ENCODE peak calls at places on chromosome 13, in four cellular contexts. One of them, this sample, is unnamed.

GRCh38 chr13:73228546-73228945 is 169.7 kb downstream of the KLF5 start:
- DNase-seq in omental fat pad: no peak
- DNase-seq in NCI-H2029 treated with DMSO at 0.1 percent for 48 hours: no peak
- DNase-seq in CD8-positive, alpha-beta T cell: no peak
- DNase-seq in this sample: no peak

GRCh38 chr13:30864352-30865130 is 41.5 kb upstream of the MEDAG start:
- DNase-seq in NCI-H2029 treated with DMSO at 0.1 percent for 48 hours: no peak
- DNase-seq in CD8-positive, alpha-beta T cell: no peak
- DNase-seq in omental fat pad: no peak
- DNase-seq in this sample: no peak

GRCh38 chr13:59750860-59751259 is 412.9 kb downstream of the DIAPH3 start:
- DNase-seq in CD8-positive, alpha-beta T cell: no peak
- DNase-seq in omental fat pad: no peak
- DNase-seq in NCI-H2029 treated with DMSO at 0.1 percent for 48 hours: no peak
- DNase-seq in this sample: no peak

GRCh38 chr13:101515504-101515903 is 63.0 kb downstream of the ITGBL1 start:
- DNase-seq in NCI-H2029 treated with DMSO at 0.1 percent for 48 hours: no peak
- DNase-seq in CD8-positive, alpha-beta T cell: no peak
- DNase-seq in omental fat pad: no peak
- DNase-seq in this sample: no peak

GRCh38 chr13:102779426-102780159 is 6.0 kb upstream of the TEX30 start:
- DNase-seq in omental fat pad: no peak
- DNase-seq in CD8-positive, alpha-beta T cell: no peak
- DNase-seq in NCI-H2029 treated with DMSO at 0.1 percent for 48 hours: no peak
- DNase-seq in this sample: no peak

GRCh38 chr13:110471833-110472162 is 89.7 kb downstream of the RAB20 start:
- DNase-seq in omental fat pad: no peak
- DNase-seq in CD8-positive, alpha-beta T cell: no peak
- DNase-seq in NCI-H2029 treated with DMSO at 0.1 percent for 48 hours: no peak
- DNase-seq in this sample: no peak

GRCh38 chr13:37403776-37404497 is 194.6 kb downstream of the POSTN start:
- DNase-seq in omental fat pad: no peak
- DNase-seq in NCI-H2029 treated with DMSO at 0.1 percent for 48 hours: no peak
- DNase-seq in CD8-positive, alpha-beta T cell: no peak
- DNase-seq in this sample: no peak

GRCh38 chr13:22193070-22193469 is 522.2 kb downstream of the FGF9 start:
- DNase-seq in omental fat pad: no peak
- DNase-seq in CD8-positive, alpha-beta T cell: no peak
- DNase-seq in NCI-H2029 treated with DMSO at 0.1 percent for 48 hours: no peak
- DNase-seq in this sample: no peak

GRCh38 chr13:113155201-113155600 is 3.2 kb upstream of the PROZ start:
- DNase-seq in omental fat pad: no peak
- DNase-seq in CD8-positive, alpha-beta T cell: no peak
- DNase-seq in NCI-H2029 treated with DMSO at 0.1 percent for 48 hours: no peak
- DNase-seq in this sample: no peak

GRCh38 chr13:113929628-113930615 is 44.0 kb downstream of the C13orf46 start:
- DNase-seq in omental fat pad: peak
- DNase-seq in NCI-H2029 treated with DMSO at 0.1 percent for 48 hours: no peak
- DNase-seq in CD8-positive, alpha-beta T cell: no peak
- DNase-seq in this sample: no peak

GRCh38 chr13:99296270-99296865 is 10.8 kb downstream of the GPR183 start:
- DNase-seq in CD8-positive, alpha-beta T cell: no peak
- DNase-seq in omental fat pad: no peak
- DNase-seq in NCI-H2029 treated with DMSO at 0.1 percent for 48 hours: no peak
- DNase-seq in this sample: no peak

GRCh38 chr13:75704942-75705320 is 68.8 kb downstream of the LMO7 start:
- DNase-seq in NCI-H2029 treated with DMSO at 0.1 percent for 48 hours: peak
- DNase-seq in omental fat pad: no peak
- DNase-seq in CD8-positive, alpha-beta T cell: no peak
- DNase-seq in this sample: no peak

GRCh38 chr13:39263033-39263432 is 224.8 kb downstream of the NHLRC3 start:
- DNase-seq in omental fat pad: peak
- DNase-seq in CD8-positive, alpha-beta T cell: no peak
- DNase-seq in NCI-H2029 treated with DMSO at 0.1 percent for 48 hours: peak
- DNase-seq in this sample: no peak

GRCh38 chr13:91017031-91017668 is 330.3 kb upstream of the MIR17HG start:
- DNase-seq in omental fat pad: no peak
- DNase-seq in NCI-H2029 treated with DMSO at 0.1 percent for 48 hours: peak
- DNase-seq in CD8-positive, alpha-beta T cell: no peak
- DNase-seq in this sample: no peak

GRCh38 chr13:111013196-111013595 is 98.3 kb upstream of the ANKRD10 start:
- DNase-seq in omental fat pad: no peak
- DNase-seq in CD8-positive, alpha-beta T cell: no peak
- DNase-seq in NCI-H2029 treated with DMSO at 0.1 percent for 48 hours: no peak
- DNase-seq in this sample: no peak

GRCh38 chr13:65111223-65111622 is 2118.9 kb downstream of the PCDH9 start:
- DNase-seq in omental fat pad: no peak
- DNase-seq in NCI-H2029 treated with DMSO at 0.1 percent for 48 hours: no peak
- DNase-seq in CD8-positive, alpha-beta T cell: no peak
- DNase-seq in this sample: no peak

GRCh38 chr13:49356224-49356623 is 87.6 kb downstream of the CAB39L start:
- DNase-seq in NCI-H2029 treated with DMSO at 0.1 percent for 48 hours: no peak
- DNase-seq in omental fat pad: no peak
- DNase-seq in CD8-positive, alpha-beta T cell: no peak
- DNase-seq in this sample: no peak

GRCh38 chr13:40480012-40480914 is 186.2 kb downstream of the FOXO1 start:
- DNase-seq in omental fat pad: no peak
- DNase-seq in NCI-H2029 treated with DMSO at 0.1 percent for 48 hours: no peak
- DNase-seq in CD8-positive, alpha-beta T cell: no peak
- DNase-seq in this sample: no peak

GRCh38 chr13:30371649-30372265 is 50.5 kb upstream of the UBE2L5 start:
- DNase-seq in NCI-H2029 treated with DMSO at 0.1 percent for 48 hours: no peak
- DNase-seq in CD8-positive, alpha-beta T cell: peak
- DNase-seq in omental fat pad: no peak
- DNase-seq in this sample: peak

GRCh38 chr13:95246292-95247082 is 54.8 kb downstream of the ABCC4 start:
- DNase-seq in NCI-H2029 treated with DMSO at 0.1 percent for 48 hours: peak
- DNase-seq in omental fat pad: no peak
- DNase-seq in CD8-positive, alpha-beta T cell: no peak
- DNase-seq in this sample: no peak

GRCh38 chr13:24899601-24900000 is 135.6 kb downstream of the RNF17 start:
- DNase-seq in omental fat pad: no peak
- DNase-seq in NCI-H2029 treated with DMSO at 0.1 percent for 48 hours: no peak
- DNase-seq in CD8-positive, alpha-beta T cell: no peak
- DNase-seq in this sample: no peak

GRCh38 chr13:37198629-37199028 is 93.2 kb upstream of the CSNK1A1L start:
- DNase-seq in NCI-H2029 treated with DMSO at 0.1 percent for 48 hours: no peak
- DNase-seq in CD8-positive, alpha-beta T cell: no peak
- DNase-seq in omental fat pad: no peak
- DNase-seq in this sample: no peak

GRCh38 chr13:82713681-82714405 is 1168.4 kb downstream of the SLITRK1 start:
- DNase-seq in omental fat pad: no peak
- DNase-seq in CD8-positive, alpha-beta T cell: no peak
- DNase-seq in NCI-H2029 treated with DMSO at 0.1 percent for 48 hours: no peak
- DNase-seq in this sample: no peak

GRCh38 chr13:53204598-53204997 is 176.0 kb downstream of the OLFM4 start:
- DNase-seq in CD8-positive, alpha-beta T cell: no peak
- DNase-seq in omental fat pad: no peak
- DNase-seq in NCI-H2029 treated with DMSO at 0.1 percent for 48 hours: no peak
- DNase-seq in this sample: no peak

GRCh38 chr13:76293346-76293745 is 592.9 kb downstream of the KCTD12 start:
- DNase-seq in omental fat pad: no peak
- DNase-seq in NCI-H2029 treated with DMSO at 0.1 percent for 48 hours: no peak
- DNase-seq in CD8-positive, alpha-beta T cell: no peak
- DNase-seq in this sample: no peak

GRCh38 chr13:39394811-39395685 is 207.9 kb downstream of the LHFPL6 start:
- DNase-seq in CD8-positive, alpha-beta T cell: no peak
- DNase-seq in NCI-H2029 treated with DMSO at 0.1 percent for 48 hours: no peak
- DNase-seq in omental fat pad: no peak
- DNase-seq in this sample: no peak

This sample was measured in activated T-helper 1 cell treated with Interleukin-2 at 50 U/mL for 16 hours.